ENCODE peak calls at places on chromosomes 2 and 18, in eight cellular contexts. X is NT2/D1; B is brain microvascular endothelial cell; I is lower lobe of right lung; N is CD8-positive, alpha-beta memory T cell; H is Caco-2; Y is tibial artery; T is adrenal gland. O is an unnamed sample.

GRCh38 chr2:71603311-71603794 is 150.0 kb downstream of the DYSF start:
- DNase-seq in B (no peak), X (no peak), Y (peak; percentile 23), H (no peak), N (no peak), T (no peak), I (peak; percentile 45), O (no peak)

GRCh38 chr2:237515621-237516275 is 28.7 kb downstream of the MLPH start:
- DNase-seq in Y (no peak), N (no peak), I (no peak), H (no peak), B (no peak), X (no peak), T (no peak), O (no peak)

GRCh38 chr2:238786379-238786778 is 61.5 kb upstream of the TWIST2 start:
- DNase-seq in B (no peak), T (no peak), H (no peak), I (no peak), Y (no peak), N (no peak), X (no peak), O (no peak)

GRCh38 chr18:9951022-9951859 is 37.4 kb downstream of the VAPA start:
- DNase-seq in H (peak; percentile 58), I (no peak), T (no peak), N (no peak), B (peak; percentile 67), Y (no peak), X (peak; percentile 32), O (peak; percentile 51)

GRCh38 chr2:102768892-102769291 is 7.1 kb downstream of the TMEM182 start:
- DNase-seq in I (no peak), Y (no peak), N (no peak), B (no peak), H (no peak), X (no peak), T (no peak), O (no peak)

GRCh38 chr18:35371412-35372195 is 5.5 kb downstream of the ZNF396 start:
- DNase-seq in H (no peak), X (no peak), I (no peak), T (no peak), B (no peak), N (no peak), Y (no peak), O (no peak)

GRCh38 chr2:140164449-140164848 is 1384.3 kb upstream of the NXPH2 start:
- DNase-seq in Y (no peak), I (no peak), B (no peak), T (no peak), H (no peak), X (no peak), N (no peak), O (no peak)

GRCh38 chr2:238256594-238257104 is 16.8 kb upstream of the HES6 start:
- DNase-seq in N (peak; percentile 57), I (peak; percentile 92), T (peak; percentile 95), X (peak; percentile 94), H (peak; percentile 86), Y (no peak), B (peak; percentile 61), O (peak; percentile 98)

GRCh38 chr18:48563027-48563426 is 24.2 kb downstream of the CTIF start:
- DNase-seq in H (no peak), B (peak; percentile 77), T (peak; percentile 49), I (no peak), Y (no peak), N (no peak), X (no peak), O (no peak)

GRCh38 chr2:97870396-97870843 is 125.3 kb downstream of the TMEM131 start:
- DNase-seq in N (peak; percentile 37), B (peak; percentile 86), T (peak; percentile 40), X (no peak), Y (no peak), H (no peak), I (no peak), O (no peak)

GRCh38 chr18:57812126-57812477 is 9.0 kb upstream of the ATP8B1 start:
- DNase-seq in N (no peak), H (no peak), Y (no peak), T (no peak), I (no peak), X (no peak), B (no peak), O (no peak)

GRCh38 chr2:20221169-20221938 is 3.6 kb downstream of the SDC1 start:
- DNase-seq in I (no peak), N (no peak), T (no peak), Y (no peak), H (no peak), B (no peak), X (no peak), O (peak; percentile 60)

GRCh38 chr2:109226128-109226527 is 97.1 kb downstream of the SH3RF3 start:
- DNase-seq in I (no peak), N (no peak), B (no peak), T (peak; percentile 50), Y (no peak), X (no peak), H (no peak), O (no peak)

GRCh38 chr18:55416791-55417190 is 171.2 kb downstream of the TCF4 start:
- DNase-seq in N (no peak), X (no peak), T (no peak), Y (no peak), I (no peak), B (no peak), H (no peak), O (no peak)

GRCh38 chr2:79530443-79530842 is 17.6 kb downstream of the CTNNA2 start:
- DNase-seq in T (no peak), Y (no peak), B (no peak), X (no peak), N (no peak), I (no peak), H (peak; percentile 10), O (no peak)

GRCh38 chr2:20034821-20035220 is 16.6 kb downstream of the LAPTM4A start:
- DNase-seq in Y (no peak), N (no peak), H (no peak), X (no peak), T (no peak), I (no peak), B (no peak), O (no peak)

GRCh38 chr2:185522472-185522871 is 216.1 kb upstream of the FSIP2 start:
- DNase-seq in I (no peak), B (no peak), T (no peak), N (no peak), H (no peak), X (no peak), Y (no peak), O (no peak)

DNA sequence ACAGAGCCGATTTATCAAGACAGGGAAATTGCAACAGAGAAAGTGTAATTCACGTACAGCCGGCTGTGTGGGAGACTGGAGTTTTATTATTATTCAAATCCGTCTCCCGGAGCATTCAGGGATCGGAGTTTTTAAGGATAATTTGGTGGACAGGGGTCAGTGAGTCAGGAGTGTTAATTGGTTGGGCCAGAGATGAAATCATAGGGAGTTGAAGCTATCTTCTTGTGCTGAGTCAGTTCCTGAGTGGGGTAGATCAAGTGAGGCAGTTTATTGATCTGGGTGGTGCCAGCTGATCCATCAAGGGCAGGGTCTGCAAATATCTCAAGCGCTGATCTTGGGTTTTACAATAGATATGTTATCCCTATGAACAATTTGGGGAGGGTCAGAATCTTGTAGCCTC is 41.4 kb downstream of the TMEM17 start:
- DNase-seq in T (no peak), B (no peak), Y (no peak), I (no peak), X (no peak), H (no peak), N (no peak), O (no peak)
- H3K4me3 ChIP-seq in T (no peak overlapping the region), B (no peak overlapping the region), Y (no peak overlapping the region), I (no peak overlapping the region), X (no peak overlapping the region), H (no peak overlapping the region), N (no peak overlapping the region), O (no peak overlapping the region)

GRCh38 chr2:84881581-84882414 is 914 bp upstream of the TRABD2A start:
- DNase-seq in X (peak; percentile 81), T (peak; percentile 83), Y (peak; percentile 76), H (peak; percentile 84), N (peak; percentile 76), B (peak; percentile 81), I (peak; percentile 85), O (peak; percentile 66)

GRCh38 chr2:84880645-84881521 is at the start of gene TRABD2A:
- DNase-seq in H (peak; percentile 27), I (peak; percentile 69), Y (no peak), N (peak; percentile 62), X (no peak), T (no peak), B (no peak), O (peak; percentile 87)

GRCh38 chr2:84882415-84882738 is 1.5 kb upstream of the TRABD2A start:
- DNase-seq in X (no peak), B (no peak), H (no peak), N (no peak), Y (no peak), T (no peak), I (no peak), O (no peak)

GRCh38 chr2:84884396-84884795 is 3.5 kb upstream of the TRABD2A start:
- DNase-seq in H (no peak), X (no peak), N (no peak), I (no peak), B (no peak), T (no peak), Y (no peak), O (no peak)

GRCh38 chr2:84882775-84883550 is 2.1 kb upstream of the TRABD2A start:
- DNase-seq in T (no peak), Y (no peak), I (no peak), B (peak; percentile 43), N (no peak), X (no peak), H (no peak), O (no peak)
- H3K27me3 ChIP-seq in T (peaks cover 30% of the 10 kb centered on the region), Y (peaks cover 37% of the 10 kb centered on the region), I (peaks cover 18% of the 10 kb centered on the region), B (peaks cover 12% of the 10 kb centered on the region), N (no peaks in the 10 kb centered on the region), X (peaks cover 69% of the 10 kb centered on the region), H (no peaks in the 10 kb centered on the region), O (peaks cover 41% of the 10 kb centered on the region)

DNA sequence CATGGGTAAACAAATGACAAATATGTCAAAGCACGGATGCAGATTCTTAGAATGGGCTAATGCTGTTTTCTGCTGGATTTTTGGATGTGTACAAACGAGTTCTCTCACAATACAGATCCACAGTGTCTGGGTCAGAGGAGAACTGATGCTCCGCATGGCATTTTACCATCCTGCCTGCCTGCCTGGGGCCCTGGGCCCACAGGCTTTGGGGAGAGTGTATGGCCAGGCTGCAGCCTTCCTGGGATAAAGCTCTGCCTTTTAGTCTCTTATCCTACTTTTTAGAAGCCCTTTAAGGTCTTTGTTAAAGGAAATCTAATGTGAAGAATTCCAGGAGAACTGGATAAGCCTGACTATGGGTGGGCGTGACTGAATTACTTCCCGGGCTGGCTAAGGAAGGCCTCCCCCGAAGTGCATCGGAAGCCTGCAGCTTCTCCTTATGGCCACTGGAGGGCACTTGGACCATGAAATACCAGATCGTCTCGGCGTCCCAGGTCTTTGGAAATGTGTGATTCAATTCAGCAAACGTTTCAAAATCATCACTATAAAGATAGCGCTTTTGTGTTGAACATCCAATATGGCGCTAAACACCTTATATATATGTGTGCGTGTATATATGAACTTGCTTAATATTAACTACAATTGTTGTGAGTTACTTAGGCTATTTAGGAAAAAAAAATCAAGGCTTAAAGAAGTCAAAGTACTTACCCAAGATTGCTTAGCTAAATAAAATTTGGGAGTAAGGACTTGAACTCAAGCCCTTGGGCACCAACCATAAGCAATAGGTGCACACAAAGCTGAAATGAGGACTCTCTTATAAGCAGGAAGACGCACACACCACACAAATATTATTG is 15.2 kb upstream of the DNPEP start:
- DNase-seq in B (peak; percentile 69), Y (peak; percentile 74), H (peak; percentile 78), X (peak; percentile 82), I (peak; percentile 66), T (peak; percentile 77), N (peak; percentile 48), O (peak; percentile 90)
- H3K4me3 ChIP-seq in B (no peak overlapping the region), Y (no peak overlapping the region), H (no peak overlapping the region), X (no peak overlapping the region), I (no peak overlapping the region), T (no peak overlapping the region), N (no peak overlapping the region), O (no peak overlapping the region)

GRCh38 chr2:201881382-201881720 is 75.0 kb downstream of the CDK15 start:
- DNase-seq in Y (no peak), T (no peak), I (no peak), N (no peak), H (no peak), X (no peak), B (no peak), O (no peak)
- H3K27me3 ChIP-seq in Y (no peaks in the 10 kb centered on the region), T (no peaks in the 10 kb centered on the region), I (peaks cover 9% of the 10 kb centered on the region), N (peaks cover 13% of the 10 kb centered on the region), H (no peaks in the 10 kb centered on the region), X (no peaks in the 10 kb centered on the region), B (no peaks in the 10 kb centered on the region), O (no peaks in the 10 kb centered on the region)